ENCODE peak calls at places on chromosome 17, in five cellular contexts. T is NCI-H748 treated with DMSO at 0.1 percent for 48 hours, H is nucleus accumbens, I is sciatic nerve, R is AG09309. W is an unnamed sample.

GRCh38 chr17:31190351-31190750 is 95.6 kb downstream of the NF1 start:
- DNase-seq in T (no peak), H (no peak), I (no peak), R (no peak), W (no peak)

GRCh38 chr17:79952265-79952877 is 83.3 kb downstream of the TBC1D16 start:
- DNase-seq in T (no peak), H (no peak), I (peak), R (no peak), W (no peak)

GRCh38 chr17:40278414-40278813 is 9.3 kb upstream of the CDC6 start:
- DNase-seq in T (no peak), H (no peak), I (no peak), R (no peak), W (no peak)

GRCh38 chr17:16322636-16323035 is 30.6 kb downstream of the CENPV start:
- DNase-seq in T (no peak), H (no peak), I (no peak), R (peak), W (no peak)

GRCh38 chr17:79786930-79787643 is 9.1 kb downstream of the CBX2 start:
- DNase-seq in T (no peak), H (no peak), I (no peak), R (no peak), W (no peak)

GRCh38 chr17:4483012-4483840 is 15.5 kb upstream of the SPNS2 start:
- DNase-seq in T (no peak), H (no peak), I (no peak), R (no peak), W (peak)

GRCh38 chr17:7222972-7223292 is 3.2 kb downstream of the ACADVL start:
- DNase-seq in T (no peak), H (no peak), I (no peak), R (no peak), W (no peak)

GRCh38 chr17:50183439-50184001 is 17.7 kb downstream of the SGCA start:
- DNase-seq in T (no peak), H (no peak), I (no peak), R (no peak), W (no peak)

GRCh38 chr17:34318474-34318873 is 761 bp upstream of the CCL8 start:
- DNase-seq in T (no peak), H (no peak), I (no peak), R (no peak), W (no peak)

GRCh38 chr17:80632046-80632581 is 87.5 kb downstream of the RPTOR start:
- DNase-seq in T (no peak), H (no peak), I (no peak), R (no peak), W (no peak)

GRCh38 chr17:17018612-17019429 is 23.4 kb upstream of the MPRIP start:
- DNase-seq in T (no peak), H (no peak), I (peak), R (no peak), W (no peak)

GRCh38 chr17:32567511-32567910 is 80.7 kb downstream of the CDK5R1 start:
- DNase-seq in T (no peak), H (no peak), I (no peak), R (no peak), W (no peak)

GRCh38 chr17:48882272-48882671 is 10.3 kb upstream of the ATP5MC1 start:
- DNase-seq in T (no peak), H (no peak), I (no peak), R (no peak), W (no peak)

GRCh38 chr17:67559381-67559966 is 158.3 kb upstream of the NOL11 start:
- DNase-seq in T (no peak), H (no peak), I (no peak), R (no peak), W (no peak)

GRCh38 chr17:64382184-64382583 is 8.5 kb downstream of the PECAM1 start:
- DNase-seq in T (no peak), H (no peak), I (no peak), R (no peak), W (no peak)

GRCh38 chr17:75783069-75783783 is 1.4 kb upstream of the UNK start:
- DNase-seq in T (peak), H (no peak), I (no peak), R (peak), W (no peak)

GRCh38 chr17:67500261-67500660 is 123.2 kb downstream of the PITPNC1 start:
- DNase-seq in T (no peak), H (no peak), I (no peak), R (no peak), W (no peak)

GRCh38 chr17:59154721-59155438 is at the start of gene SKA2:
- DNase-seq in T (peak), H (peak), I (peak), R (no peak), W (peak)

GRCh38 chr17:5509482-5509881 is 23.1 kb downstream of the MIS12 start:
- DNase-seq in T (no peak), H (no peak), I (peak), R (no peak), W (no peak)

GRCh38 chr17:49881054-49881402 is 33.2 kb upstream of the TAC4 start:
- DNase-seq in T (no peak), H (no peak), I (no peak), R (no peak), W (no peak)

GRCh38 chr17:63514477-63514876 is 8.7 kb upstream of the KCNH6 start:
- DNase-seq in T (no peak), H (no peak), I (no peak), R (no peak), W (no peak)

GRCh38 chr17:39729280-39729851 is 966 bp downstream of the MIEN1 start:
- DNase-seq in T (no peak), H (no peak), I (no peak), R (no peak), W (no peak)

GRCh38 chr17:8963665-8964258 is 1.7 kb downstream of the PIK3R5 start:
- DNase-seq in T (no peak), H (no peak), I (no peak), R (no peak), W (no peak)

GRCh38 chr17:78214706-78215061 is 631 bp downstream of the BIRC5 start:
- DNase-seq in T (no peak), H (no peak), I (no peak), R (no peak), W (no peak)